ENCODE peak calls at places on chromosomes 7 and 10, in nine cellular contexts. P is suprapubic skin, M is upper lobe of right lung, X is BJ, Z is PC-3, V is GM10248, A is AG04450, I is ascending aorta, C is K562. W is an unnamed sample.

GRCh38 chr10:78577673-78578072 is 491.1 kb upstream of the ZMIZ1 start:
- DNase-seq in A (no peak), X (no peak), P (no peak), V (no peak), C (no peak), I (no peak), Z (peak; percentile 68), M (no peak), W (peak; percentile 69)

GRCh38 chr10:59098387-59098786 is 78.1 kb upstream of the PHYHIPL start:
- DNase-seq in C (no peak), Z (no peak), X (peak; percentile 35), P (no peak), M (no peak), A (peak; percentile 53), I (no peak), V (no peak), W (no peak)

GRCh38 chr10:5490698-5491464 is 8.5 kb downstream of the CALML5 start:
- DNase-seq in P (no peak), V (no peak), X (no peak), M (peak; percentile 35), Z (no peak), I (no peak), C (no peak), A (no peak), W (peak; percentile 42)

GRCh38 chr7:73899731-73900142 is 38.8 kb downstream of the TMEM270 start:
- DNase-seq in C (no peak), I (peak; percentile 97), X (peak; percentile 90), Z (peak; percentile 64), M (no peak), V (no peak), A (peak; percentile 54), P (peak; percentile 95), W (no peak)

GRCh38 chr10:100710151-100710871 is 35.1 kb upstream of the PAX2 start:
- DNase-seq in C (no peak), A (no peak), I (no peak), M (no peak), Z (no peak), V (no peak), P (no peak), X (no peak), W (no peak)

GRCh38 chr7:36214608-36215016 is 61.6 kb downstream of the EEPD1 start:
- DNase-seq in M (no peak), V (no peak), Z (no peak), P (no peak), X (no peak), C (no peak), A (no peak), I (no peak), W (no peak)

GRCh38 chr10:112959207-112959838 is 9.3 kb downstream of the TCF7L2 start:
- DNase-seq in M (no peak), V (no peak), A (no peak), C (no peak), X (no peak), Z (peak; percentile 90), I (no peak), P (no peak), W (no peak)

GRCh38 chr10:81021428-81022129 is 483.9 kb downstream of the SH2D4B start:
- DNase-seq in X (no peak), I (no peak), A (no peak), Z (no peak), C (no peak), P (no peak), M (no peak), V (no peak), W (no peak)

GRCh38 chr7:114645451-114645850 is 230.8 kb downstream of the FOXP2 start:
- DNase-seq in V (no peak), A (no peak), P (no peak), Z (no peak), I (no peak), C (no peak), X (no peak), M (no peak), W (no peak)

GRCh38 chr7:40978047-40978446 is 724.8 kb downstream of the INHBA start:
- DNase-seq in X (no peak), A (no peak), V (no peak), C (no peak), P (no peak), Z (no peak), M (no peak), I (no peak), W (no peak)

GRCh38 chr7:1725766-1726630 is 55.9 kb downstream of the ELFN1 start:
- DNase-seq in V (no peak), M (no peak), C (no peak), I (no peak), P (no peak), X (no peak), Z (no peak), A (no peak), W (no peak)

GRCh38 chr10:60555710-60556109 is 166.0 kb upstream of the ANK3 start:
- DNase-seq in V (no peak), P (no peak), X (no peak), I (no peak), Z (peak; percentile 81), C (no peak), A (no peak), M (no peak), W (no peak)
- TF ChIP-seq CTCF in V (no peak), P (no peak), X (no peak), I (no peak), Z (no peak), C (no peak), A (no peak), M (no peak), W (no peak)

GRCh38 chr10:21993360-21994001 is 10.0 kb downstream of the DNAJC1 start:
- DNase-seq in A (no peak), X (no peak), I (no peak), P (no peak), M (no peak), Z (peak; percentile 61), C (no peak), V (peak; percentile 20), W (no peak)
- TF ChIP-seq CTCF in A (peak; percentile 54), X (peak; percentile 36), I (peak; percentile 30), P (peak; percentile 34), M (peak; percentile 61), Z (peak; percentile 63), C (peak; percentile 33), V (peak; percentile 46), W (peak; percentile 77)

DNA sequence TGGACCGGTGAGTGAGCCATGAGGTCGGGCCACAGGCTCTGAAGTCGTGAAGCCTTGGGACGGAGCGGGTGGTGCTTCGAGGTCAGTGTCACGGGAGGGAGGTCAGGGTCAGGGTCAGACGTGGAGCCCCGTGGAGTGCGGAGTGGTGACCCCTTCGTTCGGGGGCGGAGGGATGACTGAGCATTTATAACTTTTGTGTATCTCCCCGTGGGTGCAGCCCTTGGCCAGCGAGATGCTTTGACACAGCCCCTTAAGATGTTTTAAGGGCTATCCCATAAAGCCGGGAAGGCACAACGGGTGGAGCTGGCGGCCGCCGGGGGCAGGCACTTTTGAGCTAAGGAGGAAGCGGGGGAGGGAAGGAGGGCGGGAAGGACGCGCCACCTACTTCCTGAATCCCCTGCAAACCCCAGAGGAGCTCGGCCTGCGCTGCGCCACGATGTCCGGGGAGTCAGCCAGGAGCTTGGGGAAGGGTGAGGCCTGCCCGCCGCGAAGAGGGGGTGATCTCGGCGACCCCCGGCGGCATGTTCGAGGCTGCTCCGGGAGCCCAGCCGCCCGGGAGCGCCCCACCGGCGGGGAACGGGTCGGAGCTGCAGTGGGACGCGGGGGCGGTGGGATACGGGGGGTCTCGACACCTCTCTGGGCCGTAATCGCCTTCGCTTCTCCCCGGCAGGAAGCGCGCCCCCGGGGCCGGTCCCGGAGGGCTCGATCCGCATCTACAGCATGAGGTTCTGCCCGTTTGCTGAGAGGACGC is at the start of gene GSTO1:
- DNase-seq in M (peak; percentile 93), C (peak; percentile 66), I (peak; percentile 91), A (peak; percentile 46), Z (peak; percentile 52), P (peak; percentile 93), V (peak; percentile 77), X (no peak), W (peak; percentile 87)
- TF ChIP-seq CTCF in M (no peak), C (peak; percentile 8), I (no peak), A (peak; percentile 2), Z (no peak), P (no peak), V (no peak), X (peak; percentile 24), W (no peak)

GRCh38 chr7:30469303-30469702 is 9.3 kb downstream of the NOD1 start:
- DNase-seq in I (peak; percentile 92), V (no peak), C (no peak), M (peak; percentile 81), Z (no peak), P (peak; percentile 87), X (peak; percentile 96), A (peak; percentile 96), W (no peak)
- TF ChIP-seq CTCF in I (no peak), V (no peak), C (no peak), M (peak; percentile 34), Z (peak; percentile 10), P (peak; percentile 26), X (peak; percentile 73), A (peak; percentile 69), W (no peak)

GRCh38 chr7:97004931-97005763 is at the start of gene DLX6:
- DNase-seq in V (no peak), A (no peak), P (peak; percentile 76), Z (no peak), C (no peak), I (no peak), X (no peak), M (no peak), W (no peak)
- TF ChIP-seq CTCF in V (no peak), A (no peak), P (no peak), Z (no peak), C (no peak), I (no peak), X (no peak), M (no peak), W (no peak)

DNA sequence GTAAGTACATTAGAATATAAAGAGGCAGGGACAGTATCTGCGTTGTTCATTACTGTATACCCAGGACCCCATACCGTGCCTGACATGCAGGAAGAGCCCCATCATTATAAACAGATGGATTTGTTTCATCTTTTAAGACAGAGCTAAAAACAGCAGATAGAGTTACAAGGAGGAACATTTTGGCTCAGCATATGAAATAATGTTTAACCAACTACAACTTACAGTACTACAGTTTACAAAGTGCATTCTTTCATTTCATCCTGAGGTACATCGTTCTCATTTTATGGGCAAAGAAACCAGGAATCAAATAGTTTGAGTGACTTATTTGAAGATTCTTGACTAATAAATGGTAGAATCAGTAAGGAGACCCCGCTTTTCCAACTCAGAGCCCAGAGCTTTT is 38.1 kb upstream of the AGBL3 start:
- DNase-seq in M (no peak), P (no peak), V (no peak), Z (no peak), A (no peak), C (no peak), X (no peak), I (no peak), W (no peak)
- TF ChIP-seq CTCF in M (no peak), P (no peak), V (no peak), Z (no peak), A (no peak), C (no peak), X (no peak), I (no peak), W (no peak)

DNA sequence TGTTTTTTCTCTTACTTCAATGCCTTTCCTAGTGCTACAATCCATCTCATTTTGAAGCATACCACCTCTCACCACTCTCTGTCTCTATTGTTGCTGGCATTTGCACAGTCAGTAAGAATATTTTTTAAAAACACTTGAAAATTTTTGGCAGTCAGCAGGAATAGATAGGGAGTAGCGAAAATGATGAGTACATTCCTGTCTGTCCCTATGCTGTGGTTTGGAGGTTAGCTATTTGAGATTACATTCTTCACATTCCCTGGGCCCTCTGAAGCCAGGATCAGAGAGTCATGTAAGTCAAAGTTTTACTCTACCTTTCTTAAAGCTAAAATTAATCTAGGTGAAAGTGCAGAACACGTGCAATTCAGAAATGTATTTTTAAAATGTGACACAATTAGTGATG is 53.0 kb upstream of the MAGI2 start:
- DNase-seq in Z (peak; percentile 20), M (no peak), A (peak; percentile 23), P (no peak), V (no peak), C (no peak), I (no peak), X (no peak), W (no peak)
- TF ChIP-seq CTCF in Z (no peak), M (no peak), A (no peak), P (no peak), V (no peak), C (no peak), I (no peak), X (no peak), W (no peak)

W was measured in CD14-positive monocyte.